ENCODE peak calls at places on chromosomes 16 and 17, in seven cellular contexts. S is tibial nerve, P is GM12878, E is transverse colon, F is A549, Q is sigmoid colon, K is ovary. L is an unnamed sample. For H3K4me1, the result is how much of the 10 kb centered on the place peaks cover.

GRCh38 chr17:6796017-6796886 is 20.2 kb downstream of the FBXO39 start:
- DNase-seq in S (no peak), E (no peak), K (no peak), F (no peak), Q (no peak), P (no peak), L (no peak)

GRCh38 chr17:75693500-75694481 is 26.7 kb downstream of the SAP30BP start:
- DNase-seq in K (no peak), E (peak), P (no peak), F (peak), Q (peak), S (peak), L (no peak)

GRCh38 chr17:66930933-66931332 is 33.6 kb upstream of the CACNG4 start:
- DNase-seq in E (no peak), K (no peak), S (no peak), Q (peak), F (no peak), P (no peak), L (no peak)

GRCh38 chr17:19333736-19334290 is 28.7 kb downstream of the B9D1 start:
- DNase-seq in K (peak), F (no peak), S (no peak), E (no peak), Q (peak), P (no peak), L (peak)

GRCh38 chr17:77594416-77595209 is 363.9 kb upstream of the TNRC6C start:
- DNase-seq in E (no peak), Q (peak), K (no peak), F (no peak), S (no peak), P (no peak), L (no peak)

GRCh38 chr16:2969545-2970521 is 685 bp downstream of the PAQR4 start:
- DNase-seq in Q (no peak), P (no peak), E (peak), K (no peak), F (peak), S (no peak), L (peak)

GRCh38 chr17:74480290-74480689 is 13.9 kb downstream of the CD300A start:
- DNase-seq in F (no peak), K (no peak), S (no peak), P (no peak), Q (no peak), E (no peak), L (no peak)

GRCh38 chr17:19706791-19707727 is 9.3 kb downstream of the SLC47A2 start:
- DNase-seq in E (no peak), P (no peak), K (no peak), S (no peak), F (no peak), Q (no peak), L (no peak)

GRCh38 chr16:81424761-81425160 is 19.8 kb upstream of the CMIP start:
- DNase-seq in S (no peak), F (no peak), Q (no peak), K (no peak), E (no peak), P (peak), L (no peak)

GRCh38 chr17:77644981-77645380 is 313.5 kb upstream of the TNRC6C start:
- DNase-seq in P (no peak), Q (no peak), S (no peak), E (no peak), K (no peak), F (no peak), L (no peak)

GRCh38 chr16:67880584-67880983 is 4.1 kb upstream of the NRN1L start:
- DNase-seq in S (no peak), F (no peak), E (no peak), K (no peak), P (no peak), Q (no peak), L (no peak)

GRCh38 chr16:67878232-67878631 is 5.4 kb downstream of the EDC4 start:
- DNase-seq in E (no peak), K (no peak), F (no peak), Q (no peak), S (no peak), P (no peak), L (no peak)

GRCh38 chr16:67879936-67880335 is 4.7 kb upstream of the NRN1L start:
- DNase-seq in S (no peak), F (no peak), E (no peak), Q (no peak), K (no peak), P (no peak), L (no peak)

GRCh38 chr16:67879462-67879861 is 5.2 kb upstream of the NRN1L start:
- DNase-seq in P (no peak), Q (no peak), E (no peak), F (no peak), S (no peak), K (no peak), L (no peak)

DNA sequence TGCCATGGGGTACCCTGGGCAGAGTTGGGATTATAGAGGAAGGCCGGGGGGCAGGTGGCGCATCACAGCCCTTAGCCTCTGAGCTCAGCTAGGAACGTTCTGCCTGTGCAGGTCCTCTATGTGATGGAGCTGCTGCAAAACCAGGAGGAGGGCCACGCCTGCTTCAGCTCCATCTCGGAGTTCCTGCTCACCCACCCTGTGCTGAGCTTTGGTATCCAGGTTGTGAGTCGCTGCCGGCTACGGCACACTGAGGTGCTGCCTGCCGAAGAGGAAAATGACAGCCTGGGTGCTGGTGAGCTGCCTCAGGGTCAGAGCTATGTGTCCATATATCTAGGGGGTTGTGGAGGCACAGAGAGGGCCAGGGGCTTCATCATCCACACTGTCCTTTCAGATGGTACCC is 5.8 kb upstream of the NRN1L start:
- DNase-seq in E (no peak), F (no peak), K (no peak), S (no peak), P (no peak), Q (no peak), L (no peak)
- H3K4me1 ChIP-seq in E (under half), F (under half), K (under half), S (under half), P (under half), Q (under half), L (under half)

DNA sequence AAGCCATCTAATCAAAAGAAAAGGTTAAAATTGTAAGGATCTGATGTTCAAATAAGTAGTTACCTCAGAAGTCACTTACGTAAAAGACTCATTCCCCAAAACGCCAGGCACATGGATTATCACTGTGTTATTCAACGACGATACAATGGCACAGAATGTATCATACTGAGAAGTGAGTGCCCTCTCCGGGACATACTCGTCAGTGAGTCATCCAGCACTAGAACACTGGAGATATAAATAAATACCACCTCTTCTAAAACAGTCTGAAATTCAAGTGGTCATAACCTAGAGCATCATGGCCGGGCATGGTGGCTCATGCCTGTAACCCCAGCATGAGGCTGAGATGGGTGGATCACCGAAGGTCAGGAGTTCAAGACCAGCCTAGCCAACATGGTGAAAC is 24.9 kb downstream of the USP31 start:
- DNase-seq in S (no peak), P (no peak), Q (peak), F (peak), E (no peak), K (no peak), L (no peak)
- TF ChIP-seq EP300 in S (no peak), P (no peak), Q (peak), F (no peak), E (peak), K (no peak), L (peak)

GRCh38 chr17:28227278-28228108 is 91.5 kb upstream of the TMEM97 start:
- DNase-seq in P (no peak), F (peak), Q (no peak), E (peak), K (peak), S (no peak), L (peak)

GRCh38 chr17:28226563-28226962 is 92.4 kb upstream of the TMEM97 start:
- DNase-seq in E (no peak), K (no peak), P (no peak), Q (no peak), S (no peak), F (no peak), L (no peak)

GRCh38 chr17:28228109-28228840 is 90.7 kb upstream of the TMEM97 start:
- DNase-seq in Q (no peak), K (no peak), E (no peak), F (peak), S (no peak), P (no peak), L (no peak)

GRCh38 chr17:28228986-28229729 is 89.8 kb upstream of the TMEM97 start:
- DNase-seq in K (no peak), S (no peak), E (no peak), F (no peak), P (no peak), Q (no peak), L (no peak)

DNA sequence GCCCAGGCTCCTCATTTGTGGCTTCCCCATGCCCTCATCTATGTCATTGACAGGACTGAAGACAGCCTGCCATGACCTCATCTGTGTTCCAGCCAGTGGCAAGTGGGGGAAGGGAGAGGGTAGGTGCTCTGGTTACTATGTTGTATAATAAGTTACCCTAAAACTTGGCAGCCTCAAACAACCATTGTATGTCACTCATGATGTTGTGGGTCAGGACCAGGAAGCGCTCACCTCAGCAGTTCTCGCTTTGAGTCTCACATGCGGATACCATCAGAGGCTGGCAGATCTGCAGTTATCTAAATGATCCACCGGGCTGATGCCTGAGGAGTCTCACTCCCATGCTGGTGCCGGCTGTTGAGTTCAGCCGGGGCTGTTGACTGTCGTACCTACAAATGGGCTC is 89.0 kb upstream of the TMEM97 start:
- DNase-seq in S (no peak), E (no peak), F (no peak), Q (no peak), K (no peak), P (no peak), L (no peak)
- H3K4me1 ChIP-seq in S (under half), E (under half), F (under half), Q (under half), K (under half), P (under half), L (under half)

DNA sequence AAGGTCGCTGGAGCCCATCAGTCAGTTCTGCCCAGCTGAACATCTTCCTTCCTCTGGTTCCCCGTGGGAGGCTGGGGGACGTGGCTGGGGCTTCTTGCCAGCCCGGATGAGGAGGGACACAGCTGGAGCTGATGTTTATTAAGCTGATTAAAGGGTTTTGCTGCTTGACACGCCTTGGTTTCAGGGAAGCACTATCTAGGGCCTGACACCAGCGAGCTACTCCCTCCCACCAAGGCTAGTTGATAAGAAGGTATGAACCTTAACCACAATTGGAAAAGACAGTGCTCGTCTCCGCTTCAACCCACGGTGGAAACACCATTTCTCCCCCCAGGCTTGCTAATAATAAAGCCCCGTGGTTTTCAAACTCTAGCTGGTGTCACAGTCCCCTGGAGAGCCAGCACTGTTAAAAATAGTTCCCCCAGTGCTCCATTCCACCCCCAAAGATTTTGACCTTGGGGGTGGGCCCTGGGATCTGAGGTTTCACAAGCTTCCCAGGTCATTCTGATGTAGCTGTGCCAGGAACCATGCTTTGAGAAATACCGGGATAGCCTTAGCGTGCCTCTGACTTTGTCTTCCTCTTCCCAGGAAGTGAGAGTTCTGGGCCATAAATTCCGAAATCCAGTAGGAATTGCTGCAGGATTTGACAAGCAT is 5.5 kb downstream of the DHODH start:
- DNase-seq in F (no peak), K (peak), P (no peak), Q (no peak), E (no peak), S (no peak), L (no peak)
- TF ChIP-seq EP300 in F (no peak), K (no peak), P (no peak), Q (no peak), E (no peak), S (no peak), L (no peak)